ENCODE peak calls at places on chromosomes 13 and 19, in nine cellular contexts. C, U, E, V, K, Z, L, F and M are unnamed samples.

GRCh38 chr13:79404985-79405384 is 1.1 kb downstream of the RBM26 start:
- DNase-seq in C (no peak), U (no peak), E (no peak), V (no peak), K (peak), Z (no peak), L (no peak), F (no peak), M (no peak)

GRCh38 chr19:48696353-48697010 is 711 bp downstream of the FUT2 start:
- DNase-seq in C (no peak), U (no peak), E (no peak), V (no peak), K (no peak), Z (no peak), L (no peak), F (no peak), M (no peak)

GRCh38 chr13:25761041-25761440 is 290.8 kb downstream of the SHISA2 start:
- DNase-seq in C (no peak), U (no peak), E (no peak), V (no peak), K (no peak), Z (no peak), L (no peak), F (no peak), M (no peak)

GRCh38 chr13:63288576-63288975 is 1872.9 kb upstream of the PCDH20 start:
- DNase-seq in C (no peak), U (peak), E (no peak), V (no peak), K (no peak), Z (no peak), L (no peak), F (no peak), M (no peak)

GRCh38 chr19:49497047-49497789 is 984 bp downstream of the RPS11 start:
- DNase-seq in C (peak), U (peak), E (peak), V (peak), K (peak), Z (no peak), L (no peak), F (peak), M (peak)

GRCh38 chr19:39341122-39341719 is 1.0 kb upstream of the SAMD4B start:
- DNase-seq in C (peak), U (no peak), E (peak), V (peak), K (no peak), Z (no peak), L (no peak), F (peak), M (no peak)

GRCh38 chr13:43251967-43252366 is 228.6 kb downstream of the DNAJC15 start:
- DNase-seq in C (no peak), U (no peak), E (no peak), V (no peak), K (no peak), Z (no peak), L (no peak), F (no peak), M (no peak)

GRCh38 chr13:27533155-27533643 is 82.8 kb upstream of the MTIF3 start:
- DNase-seq in C (peak), U (peak), E (peak), V (peak), K (peak), Z (peak), L (peak), F (peak), M (peak)

GRCh38 chr19:49591731-49592485 is 926 bp downstream of the PRR12 start:
- DNase-seq in C (peak), U (peak), E (peak), V (no peak), K (peak), Z (no peak), L (no peak), F (peak), M (peak)

GRCh38 chr19:23817519-23817918 is 58.8 kb upstream of the ZNF681 start:
- DNase-seq in C (no peak), U (no peak), E (peak), V (peak), K (peak), Z (no peak), L (no peak), F (no peak), M (no peak)

GRCh38 chr13:110916671-110917142 is 1.8 kb upstream of the ANKRD10 start:
- DNase-seq in C (no peak), U (peak), E (no peak), V (no peak), K (no peak), Z (no peak), L (no peak), F (no peak), M (no peak)

GRCh38 chr19:40246292-40247073 is 20.0 kb upstream of the CCNP start:
- DNase-seq in C (no peak), U (no peak), E (no peak), V (no peak), K (no peak), Z (no peak), L (no peak), F (no peak), M (no peak)

GRCh38 chr13:99614465-99614885 is 113.2 kb downstream of the TM9SF2 start:
- DNase-seq in C (no peak), U (no peak), E (no peak), V (peak), K (peak), Z (no peak), L (no peak), F (no peak), M (no peak)

DNA sequence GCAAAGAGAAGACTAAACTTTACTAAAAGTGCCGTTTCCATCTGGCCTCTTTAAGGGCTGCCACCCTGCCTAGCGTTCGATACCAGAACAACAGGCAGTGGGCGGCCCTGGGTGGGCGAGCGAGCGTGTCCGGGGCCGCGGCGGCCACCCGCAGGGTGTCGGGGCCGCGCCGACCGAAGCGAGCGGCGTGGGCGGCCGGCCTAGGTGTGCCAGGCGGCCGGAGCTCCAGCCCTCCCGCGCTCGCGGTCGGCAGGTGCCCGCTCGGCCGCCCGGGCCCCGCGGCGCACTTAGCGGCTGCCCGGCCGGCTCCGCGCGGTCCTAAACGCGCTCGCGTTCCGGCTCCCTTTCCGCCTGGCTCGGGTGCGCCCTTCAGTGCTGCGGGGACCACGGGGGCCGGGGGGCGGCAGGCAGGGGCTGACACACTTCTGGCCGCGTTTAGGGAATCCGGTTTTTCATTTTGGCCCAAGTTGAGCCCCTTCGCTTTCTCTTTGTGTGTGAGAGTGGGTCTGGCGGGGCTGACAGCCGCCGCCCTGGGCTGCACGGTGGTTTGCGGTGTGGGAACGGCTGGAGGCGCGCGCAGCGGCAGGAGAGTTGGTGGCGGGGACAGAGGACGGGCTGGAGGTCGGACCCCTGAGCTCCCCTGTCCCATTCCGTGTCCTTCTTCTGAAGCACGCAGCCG is 2.9 kb downstream of the FGF9 start:
- DNase-seq in C (peak), U (no peak), E (no peak), V (peak), K (peak), Z (no peak), L (no peak), F (peak), M (peak)
- TF ChIP-seq CTCF in C (peak), U (no peak), E (no peak), V (no peak), K (no peak), Z (peak), L (peak), F (no peak), M (no peak)

GRCh38 chr13:46614582-46614981 is 61.6 kb downstream of the LRCH1 start:
- DNase-seq in C (no peak), U (peak), E (no peak), V (no peak), K (peak), Z (no peak), L (no peak), F (no peak), M (no peak)
- TF ChIP-seq CTCF in C (no peak), U (peak), E (no peak), V (no peak), K (no peak), Z (no peak), L (no peak), F (no peak), M (no peak)

DNA sequence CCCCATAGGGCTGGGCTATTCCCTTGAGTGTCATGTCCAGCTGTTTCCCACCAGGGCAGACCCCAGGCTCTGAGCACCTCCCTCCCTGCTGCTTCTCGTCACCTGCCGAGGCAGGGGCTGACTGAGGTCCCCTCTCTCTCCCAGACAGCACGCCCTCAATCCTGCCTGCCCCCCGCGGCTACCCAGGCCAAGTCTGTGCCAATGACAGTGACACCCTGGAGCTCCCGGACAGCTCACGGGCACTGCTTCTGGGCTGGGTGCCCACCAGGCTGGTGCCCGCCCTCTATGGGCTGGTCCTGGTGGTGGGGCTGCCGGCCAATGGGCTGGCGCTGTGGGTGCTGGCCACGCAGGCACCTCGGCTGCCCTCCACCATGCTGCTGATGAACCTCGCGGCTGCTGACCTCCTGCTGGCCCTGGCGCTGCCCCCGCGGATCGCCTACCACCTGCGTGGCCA is 657 bp downstream of the F2RL3 start:
- DNase-seq in C (peak), U (no peak), E (peak), V (peak), K (peak), Z (no peak), L (no peak), F (no peak), M (no peak)
- TF ChIP-seq CTCF in C (no peak), U (no peak), E (peak), V (peak), K (no peak), Z (no peak), L (no peak), F (no peak), M (no peak)

GRCh38 chr13:36551445-36551844 is 119.2 kb downstream of the CCNA1 start:
- DNase-seq in C (no peak), U (no peak), E (no peak), V (no peak), K (no peak), Z (no peak), L (no peak), F (no peak), M (no peak)

GRCh38 chr13:36553501-36553900 is 120.3 kb upstream of the SERTM1 start:
- DNase-seq in C (no peak), U (no peak), E (no peak), V (no peak), K (peak), Z (no peak), L (no peak), F (no peak), M (no peak)

GRCh38 chr13:36549771-36550170 is 117.5 kb downstream of the CCNA1 start:
- DNase-seq in C (no peak), U (no peak), E (no peak), V (no peak), K (no peak), Z (no peak), L (no peak), F (no peak), M (no peak)

GRCh38 chr13:36555151-36555986 is 118.5 kb upstream of the SERTM1 start:
- DNase-seq in C (no peak), U (no peak), E (no peak), V (no peak), K (no peak), Z (no peak), L (no peak), F (no peak), M (no peak)

DNA sequence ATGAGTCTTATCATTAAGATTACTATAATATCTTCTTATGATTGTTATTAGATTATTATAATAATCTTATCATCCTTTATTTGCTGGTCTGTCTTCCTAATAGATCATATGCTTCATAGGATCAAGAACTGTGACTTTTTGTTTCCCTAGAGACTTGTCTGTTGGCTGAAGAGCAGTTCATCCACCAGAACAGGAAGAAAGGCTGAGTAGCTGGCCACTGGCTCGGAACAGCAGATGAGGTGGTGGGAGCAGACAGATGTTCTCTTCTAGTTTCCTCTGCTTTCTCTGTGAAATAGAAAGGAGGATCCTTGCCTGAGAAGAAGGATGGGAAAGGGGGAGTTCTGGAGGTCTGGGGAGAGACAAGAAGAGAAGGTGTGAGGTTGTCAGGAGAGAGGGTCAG is 120.0 kb downstream of the CCNA1 start:
- DNase-seq in C (no peak), U (no peak), E (no peak), V (no peak), K (no peak), Z (no peak), L (no peak), F (no peak), M (no peak)
- TF ChIP-seq CTCF in C (no peak), U (no peak), E (no peak), V (no peak), K (no peak), Z (no peak), L (no peak), F (no peak), M (no peak)

GRCh38 chr19:1612114-1613086 is 7.1 kb upstream of the UQCR11 start:
- DNase-seq in C (no peak), U (no peak), E (no peak), V (no peak), K (no peak), Z (no peak), L (no peak), F (no peak), M (no peak)
- TF ChIP-seq CTCF in C (no peak), U (no peak), E (no peak), V (no peak), K (no peak), Z (no peak), L (no peak), F (no peak), M (no peak)

DNA sequence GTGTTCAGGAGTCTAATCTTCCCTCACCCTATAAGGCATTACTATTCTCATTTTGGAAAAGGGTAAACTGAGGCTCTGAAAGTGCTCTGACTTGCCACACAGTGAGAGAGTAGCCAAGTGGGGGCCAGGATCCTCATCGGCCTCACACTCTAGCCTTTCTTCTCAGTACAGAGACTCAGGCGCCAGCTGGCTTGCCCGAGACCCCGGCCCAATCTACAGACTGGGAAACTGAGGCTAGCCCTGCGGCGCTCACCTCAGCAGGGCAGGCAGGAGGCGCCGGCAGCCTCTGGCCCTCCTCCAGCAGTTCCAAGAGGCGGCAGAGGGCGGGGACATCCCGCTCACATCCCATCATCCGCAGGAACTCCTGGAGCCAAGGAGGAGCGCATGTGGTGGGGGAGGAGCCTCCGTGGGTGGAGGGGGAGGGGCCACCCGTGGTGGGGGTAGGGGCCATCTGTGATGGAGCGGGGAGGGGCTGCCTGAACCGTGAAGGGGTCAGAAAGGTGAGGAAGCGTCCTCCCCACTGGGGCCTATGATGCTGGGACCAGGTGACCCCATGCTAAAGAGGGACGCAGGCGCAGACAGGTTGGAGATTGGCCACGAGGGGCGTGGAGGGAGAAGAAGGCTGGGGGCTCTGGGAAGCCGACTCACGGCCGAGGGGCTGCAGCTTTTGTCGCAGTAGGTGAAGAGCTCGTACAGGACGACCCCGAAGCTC is 8.7 kb upstream of the INSL3 start:
- DNase-seq in C (no peak), U (peak), E (no peak), V (peak), K (no peak), Z (no peak), L (no peak), F (no peak), M (no peak)
- TF ChIP-seq CTCF in C (no peak), U (no peak), E (no peak), V (no peak), K (no peak), Z (peak), L (no peak), F (no peak), M (no peak)

DNA sequence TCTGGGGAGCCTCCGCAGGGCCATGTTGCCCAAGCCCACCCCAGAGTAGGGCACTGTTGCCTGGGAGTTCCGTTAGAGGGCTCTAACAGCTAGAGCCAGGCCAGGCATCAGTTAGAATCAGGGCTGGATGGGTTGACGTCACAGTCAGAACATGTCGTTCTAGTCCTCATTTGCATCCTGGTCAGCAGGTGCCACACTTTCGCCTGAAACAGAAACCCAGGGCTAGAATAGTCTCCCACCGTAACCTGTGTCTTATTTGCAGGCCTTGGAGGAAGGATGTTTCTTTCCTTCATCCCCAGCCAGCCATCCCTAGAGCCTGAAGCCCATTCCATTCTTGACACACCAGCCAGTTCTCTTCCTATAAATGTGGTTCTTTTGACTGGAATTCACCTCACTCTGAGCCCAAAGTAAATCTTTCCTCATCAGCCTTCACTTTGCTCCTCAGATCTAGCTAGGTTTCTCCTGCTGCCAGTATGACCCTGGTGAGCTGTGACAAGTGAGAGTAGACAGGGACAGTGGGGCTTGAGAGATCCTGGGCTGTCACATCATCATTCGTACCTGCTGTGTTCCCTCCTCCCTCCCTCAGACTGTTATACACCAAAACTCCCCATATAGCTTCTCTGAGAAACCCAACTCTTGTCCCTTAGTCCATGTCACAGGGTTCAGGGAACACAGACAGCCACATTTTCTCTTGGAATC is 12.2 kb upstream of the CCDC97 start:
- DNase-seq in C (no peak), U (no peak), E (peak), V (no peak), K (no peak), Z (no peak), L (no peak), F (peak), M (peak)
- TF ChIP-seq CTCF in C (no peak), U (no peak), E (no peak), V (no peak), K (no peak), Z (no peak), L (no peak), F (no peak), M (no peak)

GRCh38 chr19:36256064-36256463 is 41.2 kb downstream of the ZNF146 start:
- DNase-seq in C (no peak), U (no peak), E (no peak), V (no peak), K (no peak), Z (peak), L (no peak), F (no peak), M (no peak)

GRCh38 chr19:36258028-36258875 is 43.3 kb downstream of the ZNF146 start:
- DNase-seq in C (no peak), U (no peak), E (no peak), V (no peak), K (no peak), Z (peak), L (peak), F (no peak), M (no peak)

GRCh38 chr19:36256853-36257511 is 42.1 kb downstream of the ZNF146 start:
- DNase-seq in C (no peak), U (no peak), E (no peak), V (no peak), K (no peak), Z (peak), L (peak), F (no peak), M (no peak)

GRCh38 chr19:36259211-36259610 is 44.3 kb downstream of the ZNF146 start:
- DNase-seq in C (no peak), U (no peak), E (no peak), V (no peak), K (no peak), Z (peak), L (peak), F (no peak), M (no peak)

DNA sequence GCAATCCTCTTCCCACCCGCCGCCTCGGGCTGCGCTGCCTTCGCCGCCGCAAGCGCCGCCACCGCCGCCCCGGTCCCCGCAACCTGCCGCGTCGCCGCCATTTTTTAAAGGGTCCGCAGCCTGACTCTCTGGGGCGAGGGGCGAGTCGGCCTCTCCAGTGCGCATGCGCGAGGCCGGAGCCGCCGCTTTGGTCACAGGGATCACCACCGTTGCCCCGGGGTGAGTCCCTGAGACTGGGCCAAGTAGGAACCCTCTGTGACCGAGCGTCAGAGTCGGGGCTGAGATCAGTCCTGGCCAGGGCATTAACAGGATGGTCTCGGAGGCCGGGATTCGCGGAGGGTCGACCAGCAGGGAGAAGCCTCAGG is 42.6 kb downstream of the ZNF146 start:
- DNase-seq in C (peak), U (no peak), E (peak), V (peak), K (no peak), Z (peak), L (no peak), F (no peak), M (no peak)
- TF ChIP-seq CTCF in C (no peak), U (no peak), E (no peak), V (no peak), K (no peak), Z (no peak), L (no peak), F (no peak), M (no peak)

GRCh38 chr13:90968510-90968909 is 379.0 kb upstream of the MIR17HG start:
- DNase-seq in C (no peak), U (peak), E (no peak), V (peak), K (peak), Z (no peak), L (no peak), F (no peak), M (no peak)
- TF ChIP-seq CTCF in C (no peak), U (peak), E (no peak), V (no peak), K (peak), Z (peak), L (peak), F (no peak), M (no peak)